ENCODE peak calls at places on chromosomes 7 and 10, in nine cellular contexts. T is GM12891, H is stomach, N is HCT116, W is suprapubic skin, X is HL-60, R is sigmoid colon, E is GM23338, O is K562. M is an unnamed sample.

GRCh38 chr10:76337641-76338040 is 906.2 kb downstream of the LRMDA start:
- DNase-seq in T (no peak), H (no peak), N (no peak), W (no peak), X (no peak), R (no peak), E (no peak), O (no peak), M (no peak)

GRCh38 chr7:146772581-146772980 is 656.0 kb downstream of the CNTNAP2 start:
- DNase-seq in T (no peak), H (no peak), N (no peak), W (no peak), X (no peak), R (no peak), E (peak), O (no peak), M (no peak)

GRCh38 chr7:99625321-99625720 is 8.6 kb downstream of the ZSCAN25 start:
- DNase-seq in T (no peak), H (no peak), N (no peak), W (no peak), X (no peak), R (no peak), E (no peak), O (no peak), M (no peak)

GRCh38 chr10:79264942-79265341 is 82.3 kb upstream of the PPIF start:
- DNase-seq in T (no peak), H (no peak), N (no peak), W (no peak), X (no peak), R (no peak), E (no peak), O (no peak), M (no peak)

GRCh38 chr10:16673443-16673842 is 143.8 kb downstream of the RSU1 start:
- DNase-seq in T (no peak), H (no peak), N (no peak), W (no peak), X (no peak), R (no peak), E (no peak), O (no peak), M (no peak)

GRCh38 chr7:12458520-12459131 is 55.0 kb upstream of the VWDE start:
- DNase-seq in T (no peak), H (no peak), N (peak), W (no peak), X (peak), R (no peak), E (peak), O (peak), M (no peak)

GRCh38 chr7:43873300-43873699 is 4.0 kb upstream of the MRPS24 start:
- DNase-seq in T (no peak), H (no peak), N (peak), W (no peak), X (no peak), R (peak), E (no peak), O (peak), M (no peak)

GRCh38 chr7:40584667-40585433 is 450.0 kb downstream of the SUGCT start:
- DNase-seq in T (no peak), H (no peak), N (no peak), W (no peak), X (no peak), R (no peak), E (no peak), O (no peak), M (no peak)

GRCh38 chr7:41107938-41108448 is 594.9 kb downstream of the INHBA start:
- DNase-seq in T (no peak), H (no peak), N (no peak), W (no peak), X (no peak), R (no peak), E (no peak), O (no peak), M (no peak)

GRCh38 chr7:47503283-47503682 is 78.6 kb downstream of the TNS3 start:
- DNase-seq in T (no peak), H (no peak), N (no peak), W (no peak), X (no peak), R (no peak), E (no peak), O (no peak), M (no peak)

GRCh38 chr10:117569610-117570395 is 27.3 kb downstream of the EMX2 start:
- DNase-seq in T (no peak), H (no peak), N (no peak), W (no peak), X (no peak), R (peak), E (peak), O (no peak), M (no peak)

GRCh38 chr7:56447864-56448693 is 331.9 kb upstream of the NUPR2 start:
- DNase-seq in T (no peak), H (no peak), N (no peak), W (no peak), X (no peak), R (no peak), E (no peak), O (peak), M (no peak)

GRCh38 chr7:116522247-116522646 is 2.6 kb upstream of the CAV1 start:
- DNase-seq in T (no peak), H (no peak), N (peak), W (no peak), X (no peak), R (no peak), E (peak), O (no peak), M (no peak)

GRCh38 chr7:75617634-75618234 is 121.0 kb downstream of the HIP1 start:
- DNase-seq in T (no peak), H (peak), N (no peak), W (no peak), X (peak), R (peak), E (no peak), O (no peak), M (no peak)

GRCh38 chr7:54932818-54933543 is 85.8 kb upstream of the EGFR start:
- DNase-seq in T (no peak), H (peak), N (peak), W (peak), X (no peak), R (peak), E (peak), O (no peak), M (no peak)

GRCh38 chr7:69608049-69608448 is 9.8 kb downstream of the AUTS2 start:
- DNase-seq in T (no peak), H (no peak), N (no peak), W (no peak), X (no peak), R (no peak), E (no peak), O (no peak), M (no peak)

GRCh38 chr7:55572378-55573233 is at the start of gene VOPP1:
- DNase-seq in T (peak), H (peak), N (no peak), W (no peak), X (no peak), R (peak), E (peak), O (peak), M (no peak)

GRCh38 chr7:129163875-129164544 is 19.5 kb downstream of the TSPAN33 start:
- DNase-seq in T (no peak), H (no peak), N (peak), W (no peak), X (no peak), R (no peak), E (peak), O (peak), M (peak)

GRCh38 chr10:5971315-5971832 is 6.0 kb downstream of the IL15RA start:
- DNase-seq in T (no peak), H (peak), N (no peak), W (no peak), X (no peak), R (peak), E (no peak), O (peak), M (no peak)

GRCh38 chr10:28179490-28180099 is 123.3 kb downstream of the MPP7 start:
- DNase-seq in T (peak), H (no peak), N (peak), W (no peak), X (no peak), R (no peak), E (peak), O (peak), M (peak)

GRCh38 chr10:112230325-112230988 is 46.9 kb upstream of the GPAM start:
- DNase-seq in T (no peak), H (no peak), N (no peak), W (no peak), X (no peak), R (no peak), E (no peak), O (no peak), M (no peak)

GRCh38 chr7:25849361-25850184 is 302.4 kb upstream of the NFE2L3 start:
- DNase-seq in T (no peak), H (no peak), N (no peak), W (no peak), X (no peak), R (no peak), E (no peak), O (peak), M (no peak)

GRCh38 chr10:98610855-98611254 is 164.1 kb upstream of the HPS1 start:
- DNase-seq in T (no peak), H (no peak), N (no peak), W (no peak), X (no peak), R (peak), E (no peak), O (no peak), M (no peak)

GRCh38 chr10:97582169-97582568 is 2.0 kb upstream of the HOGA1 start:
- DNase-seq in T (no peak), H (no peak), N (no peak), W (no peak), X (no peak), R (peak), E (no peak), O (no peak), M (no peak)

GRCh38 chr7:52233248-52233647 is 802.2 kb upstream of the POM121L12 start:
- DNase-seq in T (no peak), H (no peak), N (no peak), W (no peak), X (no peak), R (no peak), E (no peak), O (no peak), M (no peak)

GRCh38 chr7:147014596-147014995 is 898.0 kb downstream of the CNTNAP2 start:
- DNase-seq in T (no peak), H (no peak), N (no peak), W (no peak), X (no peak), R (no peak), E (no peak), O (no peak), M (no peak)

GRCh38 chr10:42960491-42961155 is 116.2 kb upstream of the RET start:
- DNase-seq in T (no peak), H (peak), N (peak), W (peak), X (no peak), R (peak), E (peak), O (no peak), M (no peak)

GRCh38 chr10:122044045-122044661 is 55.2 kb downstream of the TACC2 start:
- DNase-seq in T (no peak), H (no peak), N (no peak), W (no peak), X (no peak), R (peak), E (peak), O (no peak), M (no peak)

GRCh38 chr7:37344886-37345579 is 103.6 kb downstream of the ELMO1 start:
- DNase-seq in T (no peak), H (no peak), N (no peak), W (no peak), X (no peak), R (no peak), E (no peak), O (no peak), M (no peak)

GRCh38 chr7:79241288-79242055 is 212.0 kb downstream of the MAGI2 start:
- DNase-seq in T (no peak), H (no peak), N (no peak), W (no peak), X (no peak), R (no peak), E (no peak), O (no peak), M (no peak)

GRCh38 chr10:132293416-132294195 is 14.1 kb downstream of the STK32C start:
- DNase-seq in T (no peak), H (no peak), N (no peak), W (no peak), X (no peak), R (peak), E (no peak), O (no peak), M (no peak)

GRCh38 chr10:30833625-30833970 is 198.1 kb downstream of the ZNF438 start:
- DNase-seq in T (no peak), H (no peak), N (no peak), W (peak), X (peak), R (no peak), E (peak), O (no peak), M (no peak)

GRCh38 chr10:30835146-30835545 is 196.5 kb downstream of the ZNF438 start:
- DNase-seq in T (no peak), H (no peak), N (no peak), W (no peak), X (no peak), R (no peak), E (no peak), O (no peak), M (no peak)

GRCh38 chr10:30834636-30835035 is 197.0 kb downstream of the ZNF438 start:
- DNase-seq in T (no peak), H (no peak), N (no peak), W (no peak), X (no peak), R (no peak), E (no peak), O (no peak), M (no peak)

GRCh38 chr10:30832727-30833624 is 198.7 kb downstream of the ZNF438 start:
- DNase-seq in T (no peak), H (no peak), N (no peak), W (peak), X (no peak), R (no peak), E (no peak), O (no peak), M (no peak)

GRCh38 chr10:30834143-30834542 is 197.5 kb downstream of the ZNF438 start:
- DNase-seq in T (no peak), H (no peak), N (no peak), W (no peak), X (no peak), R (no peak), E (no peak), O (no peak), M (no peak)
- TF ChIP-seq POLR2AphosphoS5 in T (no peak), H (no peak), N (no peak), W (no peak), X (no peak), R (no peak), E (no peak), O (no peak), M (no peak)

DNA sequence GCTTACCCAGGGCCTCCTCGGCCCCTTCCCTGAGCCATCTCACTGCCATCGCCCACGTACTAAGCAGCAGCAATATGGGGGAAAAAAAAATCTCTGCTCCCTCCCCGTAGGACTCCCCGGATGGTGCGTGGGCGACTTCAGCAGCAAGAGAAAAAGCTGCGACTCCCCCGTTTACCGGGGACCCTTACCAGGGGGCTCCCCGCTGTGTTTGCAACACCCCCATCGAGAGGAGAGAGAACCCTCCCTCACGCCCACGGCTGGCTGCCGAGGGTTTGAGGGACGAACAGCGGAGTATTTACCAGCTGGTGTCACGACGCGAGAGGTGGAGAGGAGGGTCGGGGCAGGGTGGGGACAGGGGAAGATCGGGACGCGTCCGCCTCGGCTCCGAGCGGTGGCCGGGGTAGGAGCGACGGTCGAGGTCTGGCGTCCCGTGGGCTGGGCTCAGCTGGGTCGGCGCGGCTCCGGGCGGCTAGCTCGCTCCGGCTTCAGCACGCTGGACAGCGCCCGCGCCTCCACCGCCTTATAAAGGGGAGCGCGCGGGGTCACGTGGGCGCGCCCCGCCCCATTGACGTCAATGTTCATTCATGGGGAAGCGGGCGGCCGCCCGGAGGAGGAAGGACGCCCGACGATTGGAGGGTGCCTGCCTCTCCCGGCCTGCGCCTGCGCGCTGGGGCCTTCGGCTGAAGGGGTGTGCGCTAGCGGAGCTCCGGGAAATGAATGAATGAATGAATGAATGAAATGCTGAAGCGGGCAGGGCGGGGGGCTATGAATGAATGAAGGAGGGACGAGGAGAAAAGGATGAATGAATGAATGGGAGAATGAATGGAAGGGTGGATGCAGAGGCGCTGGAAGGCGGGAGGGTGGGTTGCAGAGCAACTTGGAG is at the start of gene VGF:
- DNase-seq in T (peak), H (peak), N (peak), W (peak), X (peak), R (peak), E (peak), O (peak), M (peak)
- TF ChIP-seq POLR2AphosphoS5 in T (no peak), H (peak), N (peak), W (peak), X (no peak), R (no peak), E (peak), O (no peak), M (no peak)

DNA sequence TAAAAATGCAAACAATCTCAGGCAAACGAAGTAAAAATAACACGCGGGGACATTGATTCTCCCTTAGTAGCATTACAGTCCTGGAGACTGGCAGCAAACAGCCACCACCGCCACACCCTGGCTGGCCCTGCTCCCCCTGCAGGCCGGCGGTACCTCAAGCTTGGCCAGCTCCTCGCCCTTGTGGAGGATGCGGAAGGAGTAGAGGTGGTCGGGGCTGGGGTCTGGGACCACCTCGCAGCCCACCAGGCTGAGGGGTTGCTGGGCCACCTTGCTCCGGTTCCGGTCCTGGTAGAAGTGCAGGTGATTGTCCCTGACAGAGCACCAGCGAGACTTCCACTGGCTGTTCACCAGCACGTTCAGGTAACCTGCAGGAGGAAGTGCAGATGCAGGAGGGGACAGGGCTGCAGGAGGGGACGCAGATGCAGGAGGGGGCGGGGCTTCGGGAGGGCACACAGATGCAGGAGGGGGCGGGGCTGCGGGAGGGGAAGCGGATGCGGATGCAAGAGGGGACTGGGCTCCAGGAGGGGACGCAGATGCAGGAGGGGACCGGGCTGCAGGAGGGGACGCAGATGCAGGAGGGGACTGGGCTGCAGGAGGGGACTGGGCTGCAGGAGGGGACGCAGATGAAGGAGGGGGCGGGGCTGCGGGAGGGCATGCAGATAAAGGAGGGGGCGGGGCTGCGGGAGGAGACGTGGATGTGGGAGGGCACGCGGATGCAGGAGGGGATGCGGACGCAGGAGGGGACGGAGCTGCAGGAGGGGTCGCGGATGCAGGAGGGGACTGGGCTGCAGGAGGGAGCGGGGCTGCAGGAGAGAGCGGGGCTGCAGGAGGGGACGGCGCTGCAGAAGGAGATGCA is 65.7 kb downstream of the VWA2 start:
- DNase-seq in T (peak), H (peak), N (no peak), W (no peak), X (peak), R (peak), E (peak), O (no peak), M (no peak)
- TF ChIP-seq POLR2AphosphoS5 in T (no peak), H (no peak), N (no peak), W (no peak), X (no peak), R (no peak), E (peak), O (no peak), M (no peak)

DNA sequence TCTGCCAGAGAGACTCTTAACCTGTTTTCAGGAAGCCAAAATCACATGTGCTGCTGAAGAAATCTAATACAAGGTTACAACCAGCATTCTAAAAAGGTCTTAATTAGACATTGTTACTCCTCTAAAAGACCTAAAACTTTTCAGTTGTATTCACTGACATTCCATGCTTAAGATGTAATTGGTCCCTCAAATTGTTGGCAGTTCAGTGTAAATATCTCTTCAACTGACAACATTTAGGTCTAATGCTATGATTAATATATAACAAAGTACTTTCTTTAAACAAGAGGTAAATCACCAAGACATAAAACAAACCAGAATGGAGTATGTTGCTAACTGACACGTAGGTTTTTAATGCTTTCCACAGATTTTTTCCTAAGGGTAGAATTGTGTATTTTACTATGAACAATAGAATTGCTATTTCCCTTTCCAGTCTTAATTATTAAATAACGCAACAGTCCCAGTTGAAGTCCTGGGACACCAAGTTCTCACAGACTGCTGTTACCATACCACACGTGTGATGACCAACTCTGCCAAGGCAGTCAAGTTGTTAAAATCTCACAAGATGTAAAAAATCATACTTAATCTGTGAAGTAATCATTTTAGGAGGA is 4.2 kb downstream of the JCAD start:
- DNase-seq in T (no peak), H (no peak), N (no peak), W (no peak), X (no peak), R (peak), E (no peak), O (no peak), M (no peak)
- TF ChIP-seq POLR2AphosphoS5 in T (no peak), H (no peak), N (no peak), W (peak), X (no peak), R (no peak), E (no peak), O (no peak), M (no peak)

GRCh38 chr7:24580283-24580946 is 7.2 kb downstream of the PALS2 start:
- DNase-seq in T (no peak), H (no peak), N (no peak), W (no peak), X (no peak), R (no peak), E (no peak), O (no peak), M (no peak)
- TF ChIP-seq POLR2AphosphoS5 in T (no peak), H (no peak), N (no peak), W (no peak), X (no peak), R (no peak), E (no peak), O (no peak), M (no peak)

DNA sequence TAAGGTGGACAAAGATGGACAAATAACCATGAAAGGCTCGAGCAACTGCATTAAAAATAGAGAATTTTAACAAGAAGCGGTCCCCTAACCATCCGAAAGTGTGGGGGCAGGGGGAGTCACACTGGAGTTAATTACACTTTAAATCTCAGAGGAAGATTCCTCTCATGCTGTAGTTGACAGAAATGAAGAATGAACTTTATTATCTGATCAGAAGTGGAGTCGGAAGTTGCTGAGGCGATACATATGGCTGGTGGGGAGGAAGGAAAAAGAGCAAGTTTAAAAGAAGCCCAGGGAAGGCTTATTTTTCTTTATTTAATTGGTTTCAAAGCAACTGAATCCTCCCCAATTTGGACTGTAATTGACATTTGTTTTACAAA is 102.3 kb upstream of the FAM171A1 start:
- DNase-seq in T (no peak), H (no peak), N (no peak), W (no peak), X (no peak), R (no peak), E (no peak), O (no peak), M (no peak)
- TF ChIP-seq POLR2AphosphoS5 in T (no peak), H (no peak), N (no peak), W (no peak), X (no peak), R (no peak), E (no peak), O (no peak), M (no peak)

M was measured in SK-N-MC.